ENCODE peak calls at places on chromosomes 3 and 15, in ten cellular contexts. Z is left ventricle myocardium inferior, J is astrocyte of the spinal cord, F is MM.1S, M is cardiac fibroblast, I is hepatocyte, Y is adrenal gland, O is neural progenitor cell, B is aorta, Q is IMR-90. V is an unnamed sample.

GRCh38 chr3:54760226-54760625 is 167.6 kb downstream of the LRTM1 start:
- DNase-seq in Z (no peak), J (no peak), F (no peak), M (no peak), I (no peak), Y (no peak), O (no peak), B (no peak), Q (peak), V (no peak)

GRCh38 chr3:135325096-135325495 is 530.0 kb downstream of the EPHB1 start:
- DNase-seq in Z (no peak), J (no peak), F (no peak), M (no peak), I (no peak), Y (no peak), O (no peak), B (no peak), Q (no peak), V (no peak)

GRCh38 chr3:138197058-138197457 is 10.0 kb downstream of the ARMC8 start:
- DNase-seq in Z (no peak), J (peak), F (peak), M (peak), I (peak), Y (no peak), O (peak), B (no peak), Q (peak), V (no peak)

GRCh38 chr3:18559323-18559972 is 134.3 kb upstream of the SATB1 start:
- DNase-seq in Z (no peak), J (peak), F (peak), M (peak), I (peak), Y (peak), O (peak), B (no peak), Q (no peak), V (no peak)

GRCh38 chr15:91465696-91466095 is 365.6 kb downstream of the SV2B start:
- DNase-seq in Z (no peak), J (no peak), F (no peak), M (no peak), I (no peak), Y (no peak), O (no peak), B (no peak), Q (no peak), V (no peak)

GRCh38 chr3:152328841-152329240 is 60.1 kb downstream of the MBNL1 start:
- DNase-seq in Z (no peak), J (peak), F (no peak), M (peak), I (peak), Y (no peak), O (no peak), B (no peak), Q (peak), V (no peak)

GRCh38 chr15:57345584-57345983 is 30.7 kb upstream of the CGNL1 start:
- DNase-seq in Z (no peak), J (no peak), F (no peak), M (no peak), I (peak), Y (no peak), O (peak), B (no peak), Q (no peak), V (no peak)

GRCh38 chr3:51382947-51383578 is 2.0 kb upstream of the MANF start:
- DNase-seq in Z (no peak), J (no peak), F (no peak), M (no peak), I (no peak), Y (no peak), O (no peak), B (no peak), Q (no peak), V (no peak)

GRCh38 chr3:12644297-12644937 is 19.5 kb downstream of the RAF1 start:
- DNase-seq in Z (no peak), J (peak), F (no peak), M (peak), I (no peak), Y (no peak), O (no peak), B (no peak), Q (peak), V (no peak)

GRCh38 chr3:16102905-16103364 is 71.5 kb upstream of the GALNT15 start:
- DNase-seq in Z (no peak), J (peak), F (no peak), M (peak), I (peak), Y (no peak), O (no peak), B (no peak), Q (peak), V (no peak)

GRCh38 chr3:133797396-133798105 is 8.1 kb upstream of the SRPRB start:
- DNase-seq in Z (no peak), J (no peak), F (no peak), M (no peak), I (no peak), Y (no peak), O (no peak), B (no peak), Q (peak), V (no peak)

GRCh38 chr15:80695099-80695910 is at the start of gene ABHD17C:
- DNase-seq in Z (peak), J (peak), F (peak), M (peak), I (peak), Y (peak), O (peak), B (peak), Q (peak), V (peak)

GRCh38 chr15:51203797-51204196 is 109.1 kb upstream of the TNFAIP8L3 start:
- DNase-seq in Z (no peak), J (peak), F (no peak), M (peak), I (no peak), Y (no peak), O (no peak), B (no peak), Q (peak), V (no peak)
- H3K4me3 ChIP-seq in Z (no peak), J (no peak), F (no peak), M (no peak), I (no peak), Y (no peak), O (no peak), B (no peak), Q (no peak), V (no peak)

DNA sequence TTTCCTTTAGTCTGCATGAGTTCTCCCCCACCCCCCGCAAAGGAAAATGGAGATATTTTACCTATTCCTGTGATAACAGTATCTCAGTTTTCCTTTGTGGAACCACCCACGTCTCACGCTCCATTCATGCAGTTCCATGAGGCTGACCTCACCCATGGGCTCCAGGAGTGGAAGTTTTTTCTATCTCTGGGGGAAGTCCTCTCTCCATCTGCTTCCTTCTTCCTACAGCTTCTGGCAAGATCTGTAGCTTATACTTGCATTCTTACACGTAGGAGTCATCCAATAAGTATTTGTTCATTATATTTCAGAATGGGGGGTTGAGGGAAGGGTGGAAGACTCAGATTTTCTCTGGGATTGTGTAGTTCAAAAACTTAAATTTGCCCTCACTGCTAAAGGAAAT is 5.8 kb upstream of the GLCE start:
- DNase-seq in Z (no peak), J (peak), F (no peak), M (peak), I (no peak), Y (no peak), O (no peak), B (no peak), Q (peak), V (no peak)
- H3K4me3 ChIP-seq in Z (no peak), J (no peak), F (no peak), M (no peak), I (no peak), Y (no peak), O (no peak), B (no peak), Q (no peak), V (no peak)

GRCh38 chr3:172039352-172040077 is at the start of gene FNDC3B:
- DNase-seq in Z (peak), J (peak), F (peak), M (peak), I (peak), Y (peak), O (peak), B (peak), Q (peak), V (peak)

GRCh38 chr3:172036541-172037215 is 2.7 kb upstream of the FNDC3B start:
- DNase-seq in Z (no peak), J (no peak), F (no peak), M (no peak), I (no peak), Y (no peak), O (no peak), B (no peak), Q (no peak), V (no peak)

GRCh38 chr3:172040078-172040975 is 949 bp downstream of the FNDC3B start:
- DNase-seq in Z (peak), J (peak), F (peak), M (peak), I (peak), Y (peak), O (peak), B (peak), Q (peak), V (peak)

GRCh38 chr3:172040976-172041963 is 1.9 kb downstream of the FNDC3B start:
- DNase-seq in Z (no peak), J (peak), F (no peak), M (peak), I (peak), Y (no peak), O (peak), B (no peak), Q (peak), V (peak)

DNA sequence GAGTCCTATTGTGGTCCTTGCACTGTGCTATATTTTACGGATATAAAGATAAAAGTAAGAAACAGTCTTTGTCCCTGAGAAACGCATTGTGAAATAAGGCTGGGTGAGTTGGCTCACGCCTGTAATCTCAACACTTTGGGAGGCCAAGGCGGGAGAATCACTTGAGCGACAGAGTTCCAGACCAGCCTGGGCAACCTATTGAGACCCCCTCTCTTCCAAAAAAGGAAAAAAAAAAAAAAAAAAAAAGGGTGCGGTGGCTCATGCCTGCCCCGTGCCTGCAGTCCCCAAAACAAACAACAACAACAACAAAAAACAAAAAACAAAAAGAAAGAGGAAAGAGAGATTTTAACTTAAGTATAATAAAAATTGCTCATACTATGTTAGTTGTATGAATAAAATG is 555 bp upstream of the FNDC3B start:
- DNase-seq in Z (no peak), J (no peak), F (no peak), M (peak), I (peak), Y (peak), O (peak), B (no peak), Q (peak), V (peak)
- H3K4me3 ChIP-seq in Z (peak), J (peak), F (peak), M (peak), I (peak), Y (peak), O (peak), B (peak), Q (peak), V (peak)

GRCh38 chr3:125055165-125055912 is 458 bp downstream of the HEG1 start:
- DNase-seq in Z (peak), J (no peak), F (no peak), M (no peak), I (peak), Y (peak), O (no peak), B (peak), Q (peak), V (peak)

GRCh38 chr3:125052671-125053303 is 3.0 kb downstream of the HEG1 start:
- DNase-seq in Z (no peak), J (peak), F (no peak), M (peak), I (no peak), Y (no peak), O (peak), B (peak), Q (peak), V (no peak)

GRCh38 chr3:125051715-125052581 is 3.8 kb downstream of the HEG1 start:
- DNase-seq in Z (peak), J (peak), F (no peak), M (peak), I (no peak), Y (peak), O (peak), B (peak), Q (peak), V (peak)

GRCh38 chr3:125054436-125055164 is 1.2 kb downstream of the HEG1 start:
- DNase-seq in Z (no peak), J (peak), F (peak), M (peak), I (peak), Y (peak), O (peak), B (no peak), Q (peak), V (peak)

DNA sequence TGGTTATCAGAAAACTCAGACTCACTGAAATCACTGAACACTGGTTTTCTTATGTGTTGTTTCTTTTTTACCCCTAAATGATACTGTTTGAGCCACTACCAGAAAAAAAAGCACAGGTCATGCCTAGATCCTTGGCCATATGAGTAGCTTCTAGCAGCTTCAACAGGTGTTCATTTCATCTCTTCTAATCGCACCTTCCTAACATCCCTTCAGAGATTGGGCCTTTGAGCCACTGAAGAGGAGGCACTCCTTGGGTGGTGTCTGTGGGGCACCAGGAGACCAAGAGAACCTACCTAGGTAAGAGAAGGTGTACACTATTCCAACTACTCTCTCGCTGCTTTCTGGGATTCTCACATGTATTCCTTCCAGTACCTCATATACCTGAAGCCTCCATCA is 2.5 kb downstream of the HEG1 start:
- DNase-seq in Z (no peak), J (no peak), F (no peak), M (no peak), I (no peak), Y (no peak), O (no peak), B (no peak), Q (no peak), V (no peak)
- H3K4me3 ChIP-seq in Z (peak), J (peak), F (no peak), M (peak), I (no peak), Y (no peak), O (peak), B (no peak), Q (peak), V (no peak)

DNA sequence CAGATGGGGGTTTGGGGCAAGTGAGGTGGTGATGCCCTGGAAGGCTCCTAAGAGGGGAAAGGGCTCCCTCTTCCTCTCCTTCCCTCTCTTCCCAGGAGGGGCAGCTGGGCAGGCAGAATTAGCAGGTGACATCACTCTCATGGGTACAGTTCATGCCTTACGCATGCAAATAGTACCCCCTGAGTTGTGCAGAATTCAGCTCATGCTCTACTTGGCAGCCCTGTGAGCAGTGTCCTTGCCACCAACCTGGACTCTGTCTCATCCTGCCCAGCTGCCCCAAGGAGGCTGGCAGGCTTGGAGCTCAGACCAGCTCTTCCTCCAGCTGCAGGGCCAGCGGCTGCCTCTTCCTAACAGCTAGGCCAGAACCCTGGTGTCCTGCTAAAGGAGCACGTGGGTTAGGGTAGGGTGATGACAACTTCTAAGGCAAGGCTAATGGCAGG is 3.3 kb downstream of the CHAC1 start:
- DNase-seq in Z (no peak), J (no peak), F (no peak), M (no peak), I (no peak), Y (no peak), O (no peak), B (no peak), Q (no peak), V (no peak)
- H3K4me3 ChIP-seq in Z (no peak), J (no peak), F (no peak), M (no peak), I (no peak), Y (no peak), O (no peak), B (no peak), Q (peak), V (no peak)

GRCh38 chr3:8756671-8757070 is 12.7 kb downstream of the OXTR start:
- DNase-seq in Z (no peak), J (no peak), F (no peak), M (peak), I (no peak), Y (no peak), O (no peak), B (no peak), Q (peak), V (no peak)

GRCh38 chr3:8755097-8755496 is 14.3 kb downstream of the OXTR start:
- DNase-seq in Z (no peak), J (no peak), F (no peak), M (no peak), I (no peak), Y (no peak), O (no peak), B (no peak), Q (no peak), V (no peak)

GRCh38 chr3:8749316-8749715 is 15.7 kb downstream of the CAV3 start:
- DNase-seq in Z (no peak), J (no peak), F (no peak), M (no peak), I (no peak), Y (no peak), O (no peak), B (no peak), Q (no peak), V (no peak)

GRCh38 chr3:8755564-8756237 is 13.7 kb downstream of the OXTR start:
- DNase-seq in Z (no peak), J (no peak), F (no peak), M (peak), I (no peak), Y (no peak), O (no peak), B (no peak), Q (no peak), V (no peak)

DNA sequence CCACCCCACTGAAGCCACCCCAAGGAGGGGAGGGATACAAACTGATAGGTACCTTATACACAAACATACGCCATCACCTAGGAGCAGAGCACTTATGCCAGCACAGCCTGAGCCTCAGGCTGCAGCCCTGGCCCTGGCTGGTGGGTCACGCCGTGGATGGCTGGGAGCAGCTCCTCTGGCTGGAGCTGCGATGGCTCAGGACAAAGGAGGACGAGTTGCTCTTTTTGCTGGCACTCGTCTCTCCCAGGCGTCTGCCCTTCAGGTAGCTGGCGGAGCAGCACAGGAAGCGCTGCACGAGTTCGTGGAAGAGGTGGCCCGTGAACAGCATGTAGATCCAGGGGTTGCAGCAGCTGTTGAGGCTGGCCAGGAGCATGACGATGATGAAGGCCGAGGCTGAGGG is 16.6 kb downstream of the OXTR start:
- DNase-seq in Z (no peak), J (no peak), F (no peak), M (no peak), I (no peak), Y (no peak), O (no peak), B (no peak), Q (no peak), V (no peak)
- H3K4me3 ChIP-seq in Z (no peak), J (no peak), F (no peak), M (no peak), I (no peak), Y (no peak), O (no peak), B (no peak), Q (no peak), V (no peak)

V was measured in uterus.